ENCODE peak calls at places on chromosomes 5 and 9, in nine cellular contexts. Y is HT1080; X is stimulated activated CD4-positive, alpha-beta T cell treated with anti-CD3 and anti-CD28 coated beads, TNF-alpha, amount 100 ng/mL, for 24 hours; F is MM.1S; N is NCI-H1105 treated with DMSO at 0.1 percent for 48 hours; R is globus pallidus; T is SW480; G is GM23248; K is sciatic nerve. Z is an unnamed sample.
A peak's percentile ranks its signal among the peaks of the same experiment; 100 is the strongest.

GRCh38 chr5:149811453-149811852 is 81.3 kb downstream of the PPARGC1B start:
- DNase-seq in K (no peak), F (no peak), T (no peak), G (no peak), Y (no peak), N (no peak), X (no peak), R (no peak), Z (no peak)

GRCh38 chr5:2298746-2299145 is 416.0 kb upstream of the IRX4 start:
- DNase-seq in R (no peak), T (no peak), G (no peak), F (no peak), K (no peak), Y (no peak), N (peak; percentile 10), X (no peak), Z (no peak)

GRCh38 chr5:1772634-1773033 is 27.0 kb downstream of the MRPL36 start:
- DNase-seq in K (no peak), N (no peak), R (no peak), Y (peak; percentile 60), F (no peak), G (peak; percentile 69), T (peak; percentile 59), X (no peak), Z (no peak)

GRCh38 chr5:172789687-172790495 is 18.9 kb upstream of the DUSP1 start:
- DNase-seq in T (no peak), K (no peak), N (no peak), R (peak; percentile 35), F (no peak), X (no peak), G (peak; percentile 46), Y (no peak), Z (no peak)

GRCh38 chr5:135561266-135561665 is 17.5 kb downstream of the CXCL14 start:
- DNase-seq in R (no peak), F (no peak), K (no peak), G (no peak), X (no peak), Y (no peak), T (no peak), N (no peak), Z (no peak)

GRCh38 chr5:142931896-142932686 is 161.9 kb downstream of the ARHGAP26 start:
- DNase-seq in K (no peak), Y (no peak), X (no peak), R (no peak), T (no peak), N (no peak), F (no peak), G (no peak), Z (no peak)

GRCh38 chr5:125398466-125398865 is 652.0 kb upstream of the ZNF608 start:
- DNase-seq in Y (no peak), K (no peak), G (no peak), T (no peak), R (no peak), N (no peak), X (no peak), F (no peak), Z (no peak)

GRCh38 chr5:174583071-174583470 is 141.3 kb upstream of the MSX2 start:
- DNase-seq in K (no peak), R (no peak), G (no peak), Y (no peak), X (no peak), N (no peak), T (no peak), F (no peak), Z (no peak)

GRCh38 chr5:141650851-141651727 is at the start of gene FCHSD1:
- DNase-seq in G (peak; percentile 90), X (peak; percentile 72), N (peak; percentile 32), F (peak; percentile 81), T (peak; percentile 76), R (peak; percentile 80), K (peak; percentile 95), Y (peak; percentile 48), Z (peak; percentile 97)

GRCh38 chr5:134917070-134917831 is 12.3 kb downstream of the PCBD2 start:
- DNase-seq in G (no peak), K (no peak), X (no peak), N (no peak), Y (no peak), F (no peak), R (no peak), T (peak; percentile 26), Z (no peak)

GRCh38 chr9:100150209-100150608 is 51.2 kb downstream of the INVS start:
- DNase-seq in G (peak; percentile 22), R (no peak), T (no peak), X (no peak), F (no peak), Y (no peak), N (peak; percentile 57), K (no peak), Z (no peak)

GRCh38 chr9:103660830-103661229 is 433.3 kb upstream of the SMC2 start:
- DNase-seq in F (no peak), K (no peak), T (no peak), X (no peak), Y (no peak), G (no peak), R (no peak), N (no peak), Z (no peak)

GRCh38 chr9:3732077-3733038 is 206.6 kb upstream of the RFX3 start:
- DNase-seq in R (peak; percentile 83), K (no peak), T (peak; percentile 73), N (peak; percentile 80), Y (peak; percentile 93), G (peak; percentile 88), X (peak; percentile 44), F (peak; percentile 82), Z (no peak)

GRCh38 chr9:86322973-86323644 is 31.1 kb downstream of the TUT7 start:
- DNase-seq in F (no peak), G (peak; percentile 93), X (no peak), N (no peak), T (no peak), K (no peak), Y (peak; percentile 80), R (no peak), Z (no peak)

GRCh38 chr5:168601972-168602371 is 22.8 kb upstream of the PANK3 start:
- DNase-seq in X (no peak), T (no peak), K (no peak), G (no peak), N (no peak), Y (no peak), F (no peak), R (no peak), Z (no peak)

Z was measured in cardiac septum.